ENCODE peak calls at places on chromosome 17, in eight cellular contexts. V is AG09309, L is H9, S is HEK293T, B is mucosa of descending colon, J is left cardiac atrium, N is NCI-H774, Q is breast epithelium. X is an unnamed sample.

GRCh38 chr17:79834575-79835469 is 4.4 kb downstream of the CBX4 start:
- DNase-seq in V (no peak), L (peak), S (peak), B (peak), J (no peak), N (no peak), Q (no peak), X (no peak)

GRCh38 chr17:4538236-4539002 is 16.8 kb downstream of the MYBBP1A start:
- DNase-seq in V (no peak), L (no peak), S (no peak), B (no peak), J (no peak), N (no peak), Q (no peak), X (no peak)

GRCh38 chr17:78618264-78619066 is 41.3 kb upstream of the DNAH17 start:
- DNase-seq in V (no peak), L (no peak), S (no peak), B (no peak), J (no peak), N (no peak), Q (no peak), X (no peak)

GRCh38 chr17:78044280-78044835 is 84.2 kb downstream of the TMC6 start:
- DNase-seq in V (no peak), L (no peak), S (no peak), B (no peak), J (no peak), N (no peak), Q (no peak), X (no peak)

GRCh38 chr17:76333673-76334505 is 19.8 kb downstream of the PRPSAP1 start:
- DNase-seq in V (no peak), L (no peak), S (no peak), B (no peak), J (no peak), N (no peak), Q (no peak), X (no peak)

GRCh38 chr17:78559749-78560368 is 17.3 kb downstream of the DNAH17 start:
- DNase-seq in V (no peak), L (peak), S (no peak), B (peak), J (no peak), N (peak), Q (no peak), X (no peak)

GRCh38 chr17:10141436-10141835 is 57.0 kb downstream of the GAS7 start:
- DNase-seq in V (no peak), L (no peak), S (no peak), B (no peak), J (no peak), N (no peak), Q (no peak), X (no peak)

GRCh38 chr17:14559720-14560119 is 258.8 kb downstream of the HS3ST3B1 start:
- DNase-seq in V (no peak), L (no peak), S (no peak), B (no peak), J (no peak), N (no peak), Q (no peak), X (no peak)

GRCh38 chr17:64326420-64327054 is 63.5 kb upstream of the TEX2 start:
- DNase-seq in V (peak), L (no peak), S (no peak), B (peak), J (peak), N (no peak), Q (peak), X (no peak)

GRCh38 chr17:45851464-45851863 is 6.8 kb downstream of the SPPL2C start:
- DNase-seq in V (no peak), L (no peak), S (no peak), B (no peak), J (no peak), N (no peak), Q (no peak), X (no peak)

GRCh38 chr17:11506635-11507034 is 91.6 kb upstream of the DNAH9 start:
- DNase-seq in V (no peak), L (peak), S (no peak), B (no peak), J (no peak), N (no peak), Q (no peak), X (peak)

GRCh38 chr17:6711081-6711674 is 2.0 kb downstream of the SLC13A5 start:
- DNase-seq in V (no peak), L (no peak), S (no peak), B (no peak), J (no peak), N (no peak), Q (no peak), X (no peak)

GRCh38 chr17:12659500-12659899 is 6.2 kb upstream of the MYOCD start:
- DNase-seq in V (peak), L (no peak), S (no peak), B (no peak), J (no peak), N (no peak), Q (no peak), X (no peak)

GRCh38 chr17:43212641-43213490 is 1.2 kb downstream of the TMEM106A start:
- DNase-seq in V (no peak), L (no peak), S (no peak), B (no peak), J (no peak), N (no peak), Q (no peak), X (no peak)

GRCh38 chr17:3672571-3672970 is 4.0 kb downstream of the EMC6 start:
- DNase-seq in V (no peak), L (no peak), S (no peak), B (no peak), J (no peak), N (no peak), Q (no peak), X (no peak)

GRCh38 chr17:38815576-38816193 is 9.4 kb downstream of the CWC25 start:
- DNase-seq in V (peak), L (no peak), S (no peak), B (no peak), J (no peak), N (no peak), Q (no peak), X (no peak)

GRCh38 chr17:40122944-40123810 is 1.4 kb downstream of the MSL1 start:
- DNase-seq in V (no peak), L (peak), S (peak), B (peak), J (peak), N (peak), Q (no peak), X (no peak)

X was measured in iPS DF 6.9.